ENCODE peak calls at places on chromosomes 13 and 19, in six cellular contexts. One of them, this sample, is unnamed.

GRCh38 chr13:44764334-44764733 is 188.2 kb upstream of the TSC22D1 start:
- ATAC-seq in aorta: peak
- ATAC-seq in effector memory CD8-positive, alpha-beta T cell: no peak
- ATAC-seq in stimulated activated naive CD8-positive, alpha-beta T cell treated with anti-CD3 and anti-CD28 coated beads, Interleukin-15, amount 100 ng/mL, for 72 hours: no peak
- ATAC-seq in T-helper 17 cell: no peak
- ATAC-seq in left lobe of liver: peak
- ATAC-seq in this sample: no peak

GRCh38 chr13:21970172-21970571 is 299.3 kb downstream of the FGF9 start:
- ATAC-seq in aorta: no peak
- ATAC-seq in effector memory CD8-positive, alpha-beta T cell: no peak
- ATAC-seq in stimulated activated naive CD8-positive, alpha-beta T cell treated with anti-CD3 and anti-CD28 coated beads, Interleukin-15, amount 100 ng/mL, for 72 hours: no peak
- ATAC-seq in T-helper 17 cell: no peak
- ATAC-seq in left lobe of liver: no peak
- ATAC-seq in this sample: no peak

GRCh38 chr13:102089722-102090121 is 312.1 kb downstream of the FGF14 start:
- ATAC-seq in aorta: no peak
- ATAC-seq in effector memory CD8-positive, alpha-beta T cell: no peak
- ATAC-seq in stimulated activated naive CD8-positive, alpha-beta T cell treated with anti-CD3 and anti-CD28 coated beads, Interleukin-15, amount 100 ng/mL, for 72 hours: no peak
- ATAC-seq in T-helper 17 cell: no peak
- ATAC-seq in left lobe of liver: no peak
- ATAC-seq in this sample: no peak

GRCh38 chr13:27403252-27403678 is 21.2 kb upstream of the GTF3A start:
- ATAC-seq in aorta: peak
- ATAC-seq in effector memory CD8-positive, alpha-beta T cell: no peak
- ATAC-seq in stimulated activated naive CD8-positive, alpha-beta T cell treated with anti-CD3 and anti-CD28 coated beads, Interleukin-15, amount 100 ng/mL, for 72 hours: peak
- ATAC-seq in T-helper 17 cell: no peak
- ATAC-seq in left lobe of liver: peak
- ATAC-seq in this sample: no peak

GRCh38 chr19:15330801-15331418 is 1.4 kb downstream of the BRD4 start:
- ATAC-seq in aorta: peak
- ATAC-seq in effector memory CD8-positive, alpha-beta T cell: peak
- ATAC-seq in stimulated activated naive CD8-positive, alpha-beta T cell treated with anti-CD3 and anti-CD28 coated beads, Interleukin-15, amount 100 ng/mL, for 72 hours: peak
- ATAC-seq in T-helper 17 cell: no peak
- ATAC-seq in left lobe of liver: peak
- ATAC-seq in this sample: no peak

GRCh38 chr19:42048992-42049391 is 21.0 kb downstream of the GRIK5 start:
- ATAC-seq in aorta: no peak
- ATAC-seq in effector memory CD8-positive, alpha-beta T cell: no peak
- ATAC-seq in stimulated activated naive CD8-positive, alpha-beta T cell treated with anti-CD3 and anti-CD28 coated beads, Interleukin-15, amount 100 ng/mL, for 72 hours: no peak
- ATAC-seq in T-helper 17 cell: no peak
- ATAC-seq in left lobe of liver: peak
- ATAC-seq in this sample: no peak

GRCh38 chr19:8449830-8450229 is 5.1 kb downstream of the HNRNPM start:
- ATAC-seq in aorta: no peak
- ATAC-seq in effector memory CD8-positive, alpha-beta T cell: no peak
- ATAC-seq in stimulated activated naive CD8-positive, alpha-beta T cell treated with anti-CD3 and anti-CD28 coated beads, Interleukin-15, amount 100 ng/mL, for 72 hours: no peak
- ATAC-seq in T-helper 17 cell: no peak
- ATAC-seq in left lobe of liver: no peak
- ATAC-seq in this sample: peak

GRCh38 chr13:98476106-98476505 is 100.8 kb downstream of the STK24 start:
- ATAC-seq in aorta: no peak
- ATAC-seq in effector memory CD8-positive, alpha-beta T cell: peak
- ATAC-seq in stimulated activated naive CD8-positive, alpha-beta T cell treated with anti-CD3 and anti-CD28 coated beads, Interleukin-15, amount 100 ng/mL, for 72 hours: peak
- ATAC-seq in T-helper 17 cell: peak
- ATAC-seq in left lobe of liver: no peak
- ATAC-seq in this sample: peak

GRCh38 chr19:45340899-45341453 is 426 bp downstream of the KLC3 start:
- ATAC-seq in aorta: no peak
- ATAC-seq in effector memory CD8-positive, alpha-beta T cell: no peak
- ATAC-seq in stimulated activated naive CD8-positive, alpha-beta T cell treated with anti-CD3 and anti-CD28 coated beads, Interleukin-15, amount 100 ng/mL, for 72 hours: peak
- ATAC-seq in T-helper 17 cell: no peak
- ATAC-seq in left lobe of liver: no peak
- ATAC-seq in this sample: peak

GRCh38 chr13:108433976-108434375 is 164.5 kb downstream of the TNFSF13B start:
- ATAC-seq in aorta: no peak
- ATAC-seq in effector memory CD8-positive, alpha-beta T cell: no peak
- ATAC-seq in stimulated activated naive CD8-positive, alpha-beta T cell treated with anti-CD3 and anti-CD28 coated beads, Interleukin-15, amount 100 ng/mL, for 72 hours: no peak
- ATAC-seq in T-helper 17 cell: no peak
- ATAC-seq in left lobe of liver: no peak
- ATAC-seq in this sample: no peak

GRCh38 chr13:29522044-29522685 is 73.3 kb downstream of the SLC7A1 start:
- ATAC-seq in aorta: peak
- ATAC-seq in effector memory CD8-positive, alpha-beta T cell: no peak
- ATAC-seq in stimulated activated naive CD8-positive, alpha-beta T cell treated with anti-CD3 and anti-CD28 coated beads, Interleukin-15, amount 100 ng/mL, for 72 hours: no peak
- ATAC-seq in T-helper 17 cell: no peak
- ATAC-seq in left lobe of liver: no peak
- ATAC-seq in this sample: no peak

GRCh38 chr19:45477216-45477615 is 9.4 kb downstream of the FOSB start:
- ATAC-seq in aorta: no peak
- ATAC-seq in effector memory CD8-positive, alpha-beta T cell: no peak
- ATAC-seq in stimulated activated naive CD8-positive, alpha-beta T cell treated with anti-CD3 and anti-CD28 coated beads, Interleukin-15, amount 100 ng/mL, for 72 hours: no peak
- ATAC-seq in T-helper 17 cell: no peak
- ATAC-seq in left lobe of liver: no peak
- ATAC-seq in this sample: no peak

GRCh38 chr19:41849067-41849466 is 4.2 kb downstream of the DMRTC2 start:
- ATAC-seq in aorta: no peak
- ATAC-seq in effector memory CD8-positive, alpha-beta T cell: no peak
- ATAC-seq in stimulated activated naive CD8-positive, alpha-beta T cell treated with anti-CD3 and anti-CD28 coated beads, Interleukin-15, amount 100 ng/mL, for 72 hours: no peak
- ATAC-seq in T-helper 17 cell: no peak
- ATAC-seq in left lobe of liver: no peak
- ATAC-seq in this sample: no peak

GRCh38 chr19:50975766-50976165 is 6.4 kb upstream of the KLK6 start:
- ATAC-seq in aorta: no peak
- ATAC-seq in effector memory CD8-positive, alpha-beta T cell: no peak
- ATAC-seq in stimulated activated naive CD8-positive, alpha-beta T cell treated with anti-CD3 and anti-CD28 coated beads, Interleukin-15, amount 100 ng/mL, for 72 hours: no peak
- ATAC-seq in T-helper 17 cell: no peak
- ATAC-seq in left lobe of liver: no peak
- ATAC-seq in this sample: peak

GRCh38 chr19:48478339-48479061 is 9.3 kb downstream of the CYTH2 start:
- ATAC-seq in aorta: no peak
- ATAC-seq in effector memory CD8-positive, alpha-beta T cell: no peak
- ATAC-seq in stimulated activated naive CD8-positive, alpha-beta T cell treated with anti-CD3 and anti-CD28 coated beads, Interleukin-15, amount 100 ng/mL, for 72 hours: no peak
- ATAC-seq in T-helper 17 cell: no peak
- ATAC-seq in left lobe of liver: no peak
- ATAC-seq in this sample: no peak

GRCh38 chr19:30672926-30673325 is 300.7 kb downstream of the ZNF536 start:
- ATAC-seq in aorta: no peak
- ATAC-seq in effector memory CD8-positive, alpha-beta T cell: no peak
- ATAC-seq in stimulated activated naive CD8-positive, alpha-beta T cell treated with anti-CD3 and anti-CD28 coated beads, Interleukin-15, amount 100 ng/mL, for 72 hours: no peak
- ATAC-seq in T-helper 17 cell: no peak
- ATAC-seq in left lobe of liver: no peak
- ATAC-seq in this sample: no peak

This sample was measured in stimulated activated memory B cell treated with anti-CD40 and anti-IgM and Interleukin-4, amounts not matched to agents 10 μg/mL and 1 μg/mL and 100 μg/mL, for 72 hours.